ENCODE peak calls at places on chromosomes 2 and 18, in six cellular contexts. A, I, C, P, N and Y are unnamed samples.

GRCh38 chr2:16223481-16224177 is 283.3 kb downstream of the MYCN start:
- DNase-seq in N (no peak), C (no peak), A (no peak), I (no peak), P (no peak), Y (no peak)

GRCh38 chr18:13035249-13035914 is 44.2 kb downstream of the CEP192 start:
- DNase-seq in P (no peak), C (no peak), N (no peak), I (no peak), A (no peak), Y (no peak)

GRCh38 chr2:172782506-172783090 is 47.0 kb downstream of the RAPGEF4 start:
- DNase-seq in N (no peak), A (no peak), P (no peak), I (no peak), C (no peak), Y (no peak)

GRCh38 chr2:84495539-84496146 is 20.7 kb upstream of the DNAH6 start:
- DNase-seq in N (no peak), A (peak; percentile 72), P (no peak), I (peak; percentile 17), C (peak; percentile 34), Y (no peak)

GRCh38 chr18:38006541-38006940 is 440.9 kb upstream of the CELF4 start:
- DNase-seq in I (no peak), N (no peak), A (no peak), C (no peak), P (no peak), Y (no peak)

GRCh38 chr18:44759925-44760342 is 79.2 kb downstream of the SETBP1 start:
- DNase-seq in N (no peak), I (no peak), C (no peak), A (no peak), P (no peak), Y (no peak)

GRCh38 chr2:43445248-43445647 is 150.6 kb downstream of the THADA start:
- DNase-seq in A (no peak), C (no peak), P (no peak), I (no peak), N (no peak), Y (no peak)

GRCh38 chr18:21452808-21453511 is 147.5 kb downstream of the ESCO1 start:
- DNase-seq in A (no peak), P (no peak), I (no peak), C (no peak), N (no peak), Y (no peak)

GRCh38 chr2:42214669-42215068 is 45.5 kb downstream of the EML4 start:
- DNase-seq in C (no peak), N (no peak), I (no peak), P (no peak), A (peak; percentile 13), Y (no peak)

GRCh38 chr2:106975641-106976040 is 89.7 kb upstream of the ST6GAL2 start:
- DNase-seq in C (no peak), P (no peak), I (no peak), N (no peak), A (no peak), Y (no peak)

GRCh38 chr2:98188351-98189046 is 101.5 kb downstream of the VWA3B start:
- DNase-seq in A (peak; percentile 42), N (no peak), P (no peak), C (no peak), I (no peak), Y (no peak)

GRCh38 chr2:225737556-225737955 is 338.0 kb downstream of the NYAP2 start:
- DNase-seq in C (no peak), A (no peak), N (no peak), I (no peak), P (no peak), Y (no peak)

GRCh38 chr2:102736607-102737409 is 25.0 kb upstream of the TMEM182 start:
- DNase-seq in N (peak; percentile 91), A (peak; percentile 88), C (peak; percentile 97), I (peak; percentile 92), P (peak; percentile 57), Y (peak; percentile 81)

GRCh38 chr2:102737435-102737834 is 24.4 kb upstream of the TMEM182 start:
- DNase-seq in P (no peak), A (peak; percentile 16), C (no peak), N (no peak), I (no peak), Y (no peak)

GRCh38 chr2:102736174-102736606 is 25.6 kb upstream of the TMEM182 start:
- DNase-seq in N (peak; percentile 35), P (no peak), I (peak; percentile 65), A (no peak), C (peak; percentile 55), Y (peak; percentile 47)

DNA sequence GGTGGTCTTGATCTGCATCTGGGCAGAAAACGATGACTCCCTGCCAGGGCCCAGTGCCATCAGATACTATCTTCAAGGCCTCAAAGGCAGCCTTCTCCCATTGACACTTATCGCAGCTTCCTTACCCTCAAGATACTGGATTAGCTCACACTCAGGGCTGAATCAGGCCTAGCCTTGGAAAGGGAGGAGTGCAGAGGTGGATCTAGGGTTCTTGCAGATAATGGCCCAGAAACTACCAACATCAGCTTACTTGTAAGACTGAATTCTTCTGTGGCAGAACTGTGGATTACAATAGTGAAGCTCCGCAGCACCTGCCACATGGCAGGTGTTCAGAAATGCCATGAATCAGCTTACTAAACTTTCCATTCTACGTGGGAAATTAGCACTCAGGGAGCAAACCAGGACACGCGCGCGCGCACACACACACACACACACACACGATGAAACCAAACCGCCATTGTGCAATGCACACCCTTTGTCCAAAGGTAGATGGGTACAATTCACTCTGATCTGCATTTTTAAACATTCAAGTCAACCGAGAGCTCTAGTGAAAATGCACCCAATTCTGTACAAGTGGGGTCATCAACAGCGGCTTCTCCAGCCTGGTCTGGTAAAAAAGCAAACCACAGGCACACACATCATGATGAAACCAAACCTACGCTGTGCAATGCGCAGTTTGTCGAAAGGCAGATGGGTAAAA is 26.2 kb upstream of the TMEM182 start:
- DNase-seq in P (no peak), A (peak; percentile 63), I (peak; percentile 68), N (peak; percentile 52), C (no peak), Y (no peak)
- TF ChIP-seq POLR2A in P (no peak), A (no peak), I (no peak), N (no peak), C (no peak), Y (no peak)

GRCh38 chr2:120901213-120901612 is 165.5 kb downstream of the GLI2 start:
- DNase-seq in C (no peak), P (no peak), I (no peak), A (no peak), N (no peak), Y (no peak)
- TF ChIP-seq CTCF in C (no peak), P (no peak), I (no peak), A (no peak), N (no peak), Y (no peak)

GRCh38 chr2:96145028-96145939 is at the start of gene DUSP2:
- DNase-seq in C (no peak), A (peak; percentile 98), I (peak; percentile 84), P (peak; percentile 27), N (peak; percentile 82), Y (peak; percentile 89)
- TF ChIP-seq POLR2A in C (no peak), A (peak; percentile 97), I (peak; percentile 62), P (peak; percentile 51), N (no peak), Y (peak; percentile 60)

DNA sequence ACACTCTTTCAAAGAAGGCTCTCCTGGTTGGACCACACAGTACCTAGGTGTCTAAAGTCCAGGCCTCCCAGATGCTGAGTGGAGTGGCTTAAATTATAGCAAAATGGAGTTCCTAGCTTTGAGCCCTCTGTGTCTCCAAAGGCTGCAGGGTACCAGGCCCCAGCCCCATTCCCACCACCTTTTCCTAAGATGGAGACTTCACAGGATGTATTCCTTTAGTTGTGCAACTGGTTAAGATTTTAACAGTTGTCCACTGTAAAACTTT is 4.9 kb downstream of the SMAD7 start:
- DNase-seq in P (no peak), C (no peak), I (no peak), A (no peak), N (no peak), Y (no peak)
- TF ChIP-seq CTCF in P (no peak), C (no peak), I (no peak), A (no peak), N (no peak), Y (no peak)